ENCODE peak calls at places on chromosomes 6 and 20, in eight cellular contexts. E, T, W, P, C, I, K and Y are unnamed samples.

GRCh38 chr6:31397901-31398300 is 5.5 kb upstream of the MICA start:
- DNase-seq in E (no peak), T (no peak), W (no peak), P (no peak), C (no peak), I (peak; percentile 62), K (no peak), Y (no peak)

GRCh38 chr6:14386263-14386981 is 268.9 kb downstream of the CD83 start:
- DNase-seq in E (no peak), T (peak; percentile 60), W (no peak), P (no peak), C (no peak), I (no peak), K (no peak), Y (no peak)

GRCh38 chr6:30725713-30726505 is 5.8 kb downstream of the TUBB start:
- DNase-seq in E (no peak), T (peak; percentile 75), W (no peak), P (no peak), C (no peak), I (peak; percentile 46), K (peak; percentile 21), Y (peak; percentile 47)

GRCh38 chr6:128111096-128111495 is 210.2 kb upstream of the THEMIS start:
- DNase-seq in E (no peak), T (no peak), W (no peak), P (no peak), C (no peak), I (no peak), K (no peak), Y (no peak)

GRCh38 chr6:95589826-95590570 is 12.7 kb downstream of the MANEA start:
- DNase-seq in E (no peak), T (no peak), W (no peak), P (no peak), C (no peak), I (no peak), K (no peak), Y (no peak)

GRCh38 chr6:139927236-139927635 is 552.8 kb upstream of the CITED2 start:
- DNase-seq in E (no peak), T (no peak), W (no peak), P (no peak), C (no peak), I (no peak), K (no peak), Y (no peak)

GRCh38 chr6:37480951-37481597 is 18.6 kb downstream of the CCDC167 start:
- DNase-seq in E (no peak), T (peak; percentile 51), W (peak; percentile 60), P (no peak), C (no peak), I (no peak), K (no peak), Y (no peak)

GRCh38 chr6:3825331-3825831 is 23.8 kb upstream of the FAM50B start:
- DNase-seq in E (peak; percentile 69), T (peak; percentile 91), W (peak; percentile 63), P (no peak), C (no peak), I (no peak), K (no peak), Y (no peak)

GRCh38 chr20:38175221-38176030 is 10.4 kb upstream of the TGM2 start:
- DNase-seq in E (no peak), T (peak; percentile 59), W (peak; percentile 62), P (no peak), C (no peak), I (no peak), K (no peak), Y (peak; percentile 40)

GRCh38 chr6:42791706-42792320 is 10.0 kb downstream of the BICRAL start:
- DNase-seq in E (no peak), T (no peak), W (no peak), P (no peak), C (no peak), I (no peak), K (no peak), Y (no peak)

GRCh38 chr6:42786525-42786985 is 4.7 kb downstream of the BICRAL start:
- DNase-seq in E (no peak), T (no peak), W (no peak), P (no peak), C (no peak), I (no peak), K (no peak), Y (no peak)

GRCh38 chr6:42788671-42789070 is 6.8 kb downstream of the BICRAL start:
- DNase-seq in E (no peak), T (no peak), W (no peak), P (no peak), C (no peak), I (no peak), K (no peak), Y (no peak)

GRCh38 chr6:42787018-42787611 is 5.3 kb downstream of the BICRAL start:
- DNase-seq in E (no peak), T (no peak), W (no peak), P (no peak), C (no peak), I (no peak), K (no peak), Y (no peak)

DNA sequence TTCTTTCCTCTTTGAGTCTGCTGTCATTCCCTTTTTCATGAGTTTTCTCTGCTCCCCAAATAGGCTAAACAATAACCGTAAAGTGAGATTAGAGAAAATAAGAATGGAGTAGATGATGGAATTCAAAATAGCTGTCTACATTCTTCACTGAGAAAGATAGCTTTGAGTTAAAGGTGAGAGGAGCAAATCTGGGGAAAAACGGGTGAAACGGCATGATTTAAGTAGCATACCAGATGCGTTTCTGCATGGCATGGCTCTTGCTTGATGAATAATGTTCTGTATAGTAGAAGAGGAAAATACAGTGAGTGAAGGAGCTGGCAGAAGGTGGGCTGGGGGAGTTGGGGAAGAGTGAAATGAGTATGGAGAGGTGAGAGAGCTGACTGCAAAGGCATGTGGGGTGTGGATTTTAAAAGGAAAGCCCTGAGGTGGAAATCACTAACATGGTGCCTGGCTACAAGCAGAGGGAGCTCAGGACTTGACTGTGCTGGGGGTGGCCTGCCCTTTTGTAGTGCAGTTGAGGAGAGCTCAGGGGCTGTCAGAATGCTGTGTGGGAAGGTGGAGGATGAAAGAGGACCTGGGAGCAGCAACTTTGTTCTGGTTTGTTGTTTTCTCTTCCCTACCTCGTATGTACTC is 8.8 kb downstream of the BICRAL start:
- DNase-seq in E (no peak), T (peak; percentile 80), W (peak; percentile 56), P (no peak), C (no peak), I (no peak), K (no peak), Y (no peak)
- H3K4me1 ChIP-seq in E (no peaks in the 10 kb centered on the region), T (peaks cover 3% of the 10 kb centered on the region), W (peaks cover 26% of the 10 kb centered on the region), P (peaks cover 23% of the 10 kb centered on the region), C (peaks cover 67% of the 10 kb centered on the region), I (peaks cover 14% of the 10 kb centered on the region), K (peaks cover 15% of the 10 kb centered on the region), Y (peaks cover 52% of the 10 kb centered on the region)

GRCh38 chr20:14342910-14343309 is 5.5 kb upstream of the FLRT3 start:
- DNase-seq in E (no peak), T (no peak), W (no peak), P (no peak), C (no peak), I (no peak), K (no peak), Y (no peak)

GRCh38 chr20:14343658-14344057 is 6.2 kb upstream of the FLRT3 start:
- DNase-seq in E (no peak), T (no peak), W (no peak), P (no peak), C (no peak), I (no peak), K (no peak), Y (no peak)

GRCh38 chr20:14341782-14342181 is 4.4 kb upstream of the FLRT3 start:
- DNase-seq in E (no peak), T (no peak), W (no peak), P (no peak), C (no peak), I (no peak), K (no peak), Y (no peak)

DNA sequence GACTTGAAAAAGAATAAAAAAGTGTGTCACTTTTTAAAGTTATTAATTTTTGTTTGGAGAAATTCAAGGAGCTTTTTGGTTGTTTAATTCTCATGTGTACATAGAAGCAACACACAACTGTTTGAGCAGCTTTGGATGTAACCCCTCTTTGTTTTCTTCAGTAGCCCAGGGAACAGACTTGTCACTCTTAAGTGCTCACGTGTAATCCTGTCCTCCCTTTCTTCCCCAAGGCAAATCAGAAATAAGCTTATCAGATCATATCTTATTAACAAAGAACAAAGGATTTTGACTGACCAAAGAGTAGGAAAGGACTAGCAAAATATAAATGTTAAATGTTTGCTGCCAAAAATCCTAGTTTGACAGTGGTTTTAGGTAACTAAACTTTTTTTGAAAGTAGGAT is 7.3 kb upstream of the FLRT3 start:
- DNase-seq in E (no peak), T (no peak), W (peak; percentile 31), P (no peak), C (no peak), I (no peak), K (no peak), Y (no peak)
- H3K4me1 ChIP-seq in E (no peaks in the 10 kb centered on the region), T (peaks cover 6% of the 10 kb centered on the region), W (peaks cover 11% of the 10 kb centered on the region), P (no peaks in the 10 kb centered on the region), C (no peaks in the 10 kb centered on the region), I (no peaks in the 10 kb centered on the region), K (peaks cover 29% of the 10 kb centered on the region), Y (no peaks in the 10 kb centered on the region)

GRCh38 chr6:158029668-158030230 is 48.1 kb downstream of the SYNJ2 start:
- DNase-seq in E (no peak), T (no peak), W (no peak), P (no peak), C (no peak), I (no peak), K (no peak), Y (peak; percentile 47)

GRCh38 chr6:158033077-158033750 is 51.6 kb downstream of the SYNJ2 start:
- DNase-seq in E (no peak), T (no peak), W (no peak), P (no peak), C (no peak), I (no peak), K (peak; percentile 48), Y (no peak)

GRCh38 chr6:158031445-158032353 is 50.0 kb downstream of the SYNJ2 start:
- DNase-seq in E (peak; percentile 27), T (peak; percentile 50), W (no peak), P (peak; percentile 44), C (no peak), I (no peak), K (peak; percentile 56), Y (no peak)

GRCh38 chr6:158032354-158032733 is 50.7 kb downstream of the SYNJ2 start:
- DNase-seq in E (no peak), T (no peak), W (no peak), P (no peak), C (no peak), I (no peak), K (no peak), Y (no peak)

GRCh38 chr6:158031191-158031444 is 49.5 kb downstream of the SYNJ2 start:
- DNase-seq in E (no peak), T (no peak), W (no peak), P (no peak), C (no peak), I (no peak), K (no peak), Y (no peak)
- H3K4me1 ChIP-seq in E (no peaks in the 10 kb centered on the region), T (no peaks in the 10 kb centered on the region), W (peaks cover 6% of the 10 kb centered on the region), P (peaks cover 33% of the 10 kb centered on the region), C (peaks cover 58% of the 10 kb centered on the region), I (no peaks in the 10 kb centered on the region), K (peaks cover 12% of the 10 kb centered on the region), Y (peaks cover 63% of the 10 kb centered on the region)

DNA sequence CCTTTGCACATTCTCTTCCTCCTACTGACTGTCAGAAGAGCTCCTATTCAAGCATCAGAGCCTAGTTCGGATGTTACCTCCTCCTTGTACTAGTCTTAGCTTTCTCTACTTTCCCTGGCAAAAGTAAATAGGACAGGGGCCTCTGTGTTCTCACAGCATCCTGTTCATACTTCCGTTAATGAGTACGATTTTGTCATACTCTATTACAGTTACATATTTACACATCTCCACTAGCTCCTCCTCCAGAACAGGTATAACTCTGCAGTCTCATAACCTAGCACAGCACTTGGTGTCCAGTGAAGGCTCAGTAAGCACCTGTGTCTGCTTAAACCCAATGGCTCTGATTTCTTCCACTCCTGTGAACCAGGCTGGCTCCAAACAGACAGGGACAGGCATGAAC is 7.0 kb downstream of the ELMO2 start:
- DNase-seq in E (no peak), T (peak; percentile 15), W (no peak), P (no peak), C (no peak), I (no peak), K (no peak), Y (no peak)
- H3K4me1 ChIP-seq in E (no peaks in the 10 kb centered on the region), T (peaks cover 24% of the 10 kb centered on the region), W (peaks cover 17% of the 10 kb centered on the region), P (peaks cover 59% of the 10 kb centered on the region), C (peaks cover 83% of the 10 kb centered on the region), I (peaks cover 4% of the 10 kb centered on the region), K (peaks cover 38% of the 10 kb centered on the region), Y (peaks cover 100% of the 10 kb centered on the region)